ENCODE peak calls at places on chromosomes 3 and 15, in nine cellular contexts. V is A549, Q is stomach, S is testis, M is suprapubic skin, P is endothelial cell of umbilical vein, O is IMR-90, J is ovary, L is transverse colon. C is an unnamed sample.

GRCh38 chr3:194163697-194164096 is 27.7 kb downstream of the HES1 start:
- DNase-seq in Q (no peak), M (no peak), J (no peak), S (no peak), V (no peak), L (no peak), P (no peak), O (no peak), C (no peak)

GRCh38 chr3:96931491-96931890 is 117.1 kb downstream of the EPHA6 start:
- DNase-seq in L (no peak), V (no peak), O (no peak), Q (no peak), P (no peak), S (no peak), M (no peak), J (no peak), C (no peak)

GRCh38 chr3:155075200-155075599 is 4.9 kb upstream of the MME start:
- DNase-seq in S (no peak), J (no peak), V (no peak), Q (no peak), M (no peak), L (no peak), O (no peak), P (no peak), C (no peak)

GRCh38 chr15:68484696-68485400 is 52.9 kb upstream of the ITGA11 start:
- DNase-seq in M (no peak), Q (no peak), L (no peak), V (no peak), S (no peak), P (no peak), O (peak; percentile 59), J (peak; percentile 44), C (no peak)

GRCh38 chr15:54017911-54018310 is 39.7 kb downstream of the UNC13C start:
- DNase-seq in Q (no peak), L (no peak), M (no peak), P (no peak), O (no peak), S (no peak), V (no peak), J (no peak), C (no peak)

GRCh38 chr15:55858661-55859060 is 115.7 kb upstream of the PRTG start:
- DNase-seq in L (no peak), O (peak; percentile 52), P (no peak), S (no peak), Q (no peak), V (no peak), J (no peak), M (no peak), C (no peak)

GRCh38 chr3:185659942-185660921 is 74.1 kb downstream of the SENP2 start:
- DNase-seq in V (peak; percentile 70), J (peak; percentile 77), O (peak; percentile 81), P (peak; percentile 84), L (peak; percentile 82), S (peak; percentile 88), Q (peak; percentile 82), M (no peak), C (peak; percentile 73)

GRCh38 chr15:64247906-64248541 is 85.2 kb upstream of the PPIB start:
- DNase-seq in Q (no peak), L (peak; percentile 31), O (peak; percentile 90), P (peak; percentile 95), V (peak; percentile 90), J (no peak), S (no peak), M (no peak), C (no peak)

GRCh38 chr3:124063168-124063909 is 71.4 kb upstream of the ROPN1 start:
- DNase-seq in P (peak; percentile 16), V (no peak), S (no peak), L (no peak), M (no peak), J (no peak), Q (no peak), O (peak; percentile 60), C (no peak)

GRCh38 chr3:16807441-16807840 is 77.3 kb upstream of the PLCL2 start:
- DNase-seq in S (no peak), M (no peak), V (no peak), Q (no peak), P (peak; percentile 21), L (no peak), O (no peak), J (no peak), C (no peak)

GRCh38 chr3:185678027-185678426 is 91.9 kb downstream of the SENP2 start:
- DNase-seq in P (no peak), O (no peak), L (no peak), J (no peak), Q (no peak), M (no peak), S (no peak), V (no peak), C (no peak)

GRCh38 chr15:39404767-39405173 is 176.1 kb upstream of the THBS1 start:
- DNase-seq in M (no peak), J (no peak), Q (no peak), L (no peak), V (no peak), S (no peak), O (peak; percentile 95), P (no peak), C (no peak)

GRCh38 chr3:101629219-101629618 is 47.7 kb downstream of the ZBTB11 start:
- DNase-seq in V (no peak), J (no peak), L (no peak), S (no peak), O (no peak), M (no peak), P (no peak), Q (no peak), C (no peak)

GRCh38 chr3:183298708-183299153 is 45.7 kb downstream of the B3GNT5 start:
- DNase-seq in L (peak; percentile 22), O (peak; percentile 94), J (no peak), S (no peak), M (peak; percentile 85), V (no peak), Q (no peak), P (no peak), C (peak; percentile 48)

GRCh38 chr3:58151637-58152036 is 59.1 kb downstream of the DNASE1L3 start:
- DNase-seq in V (no peak), P (no peak), J (no peak), Q (no peak), S (peak; percentile 87), O (no peak), L (no peak), M (no peak), C (peak; percentile 82)

GRCh38 chr3:25536668-25537331 is 108.7 kb downstream of the RARB start:
- DNase-seq in M (no peak), Q (no peak), S (no peak), L (no peak), P (no peak), V (no peak), O (no peak), J (no peak), C (no peak)

GRCh38 chr3:173618148-173618547 is 220.6 kb downstream of the NLGN1 start:
- DNase-seq in J (no peak), O (no peak), S (no peak), Q (no peak), M (no peak), L (no peak), P (no peak), V (no peak), C (no peak)

GRCh38 chr3:173624086-173624485 is 226.5 kb downstream of the NLGN1 start:
- DNase-seq in J (no peak), S (no peak), O (no peak), M (no peak), L (no peak), V (no peak), P (no peak), Q (no peak), C (no peak)

GRCh38 chr3:173617490-173617889 is 219.9 kb downstream of the NLGN1 start:
- DNase-seq in S (no peak), L (peak; percentile 21), J (no peak), M (no peak), P (no peak), V (no peak), Q (peak; percentile 36), O (no peak), C (peak; percentile 70)

GRCh38 chr3:173618703-173619102 is 221.2 kb downstream of the NLGN1 start:
- DNase-seq in M (no peak), O (no peak), L (no peak), Q (no peak), V (no peak), S (no peak), J (no peak), P (no peak), C (peak; percentile 28)

GRCh38 chr3:173622156-173622555 is 224.6 kb downstream of the NLGN1 start:
- DNase-seq in P (no peak), L (no peak), Q (no peak), O (peak; percentile 29), J (no peak), V (no peak), S (no peak), M (no peak), C (no peak)
- TF ChIP-seq POLR2A in P (no peak), L (no peak), Q (no peak), O (no peak), J (no peak), V (no peak), S (no peak), M (no peak), C (no peak)

DNA sequence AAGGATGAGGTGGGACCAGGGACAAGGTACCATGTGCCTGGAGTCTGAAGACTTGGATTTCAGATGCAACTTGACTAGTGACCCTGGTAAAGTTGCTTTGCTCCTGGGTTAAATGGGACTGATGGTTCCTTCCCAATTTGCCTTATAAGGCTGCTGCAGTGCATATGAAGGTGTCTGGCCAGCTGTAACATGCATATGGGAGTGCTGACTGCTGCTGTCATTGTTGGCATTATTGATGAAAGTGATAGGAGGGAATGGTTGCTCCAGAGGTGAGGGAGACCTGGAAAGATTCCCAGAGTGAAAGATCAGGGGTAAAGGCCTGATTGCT is 20.5 kb downstream of the CYP8B1 start:
- DNase-seq in J (no peak), V (no peak), Q (no peak), M (no peak), S (no peak), L (no peak), P (no peak), O (no peak), C (no peak)
- H3K27ac ChIP-seq in J (no peak overlapping the region), V (no peak overlapping the region), Q (no peak overlapping the region), M (no peak overlapping the region), S (no peak overlapping the region), L (no peak overlapping the region), P (no peak overlapping the region), O (no peak overlapping the region), C (no peak overlapping the region)

DNA sequence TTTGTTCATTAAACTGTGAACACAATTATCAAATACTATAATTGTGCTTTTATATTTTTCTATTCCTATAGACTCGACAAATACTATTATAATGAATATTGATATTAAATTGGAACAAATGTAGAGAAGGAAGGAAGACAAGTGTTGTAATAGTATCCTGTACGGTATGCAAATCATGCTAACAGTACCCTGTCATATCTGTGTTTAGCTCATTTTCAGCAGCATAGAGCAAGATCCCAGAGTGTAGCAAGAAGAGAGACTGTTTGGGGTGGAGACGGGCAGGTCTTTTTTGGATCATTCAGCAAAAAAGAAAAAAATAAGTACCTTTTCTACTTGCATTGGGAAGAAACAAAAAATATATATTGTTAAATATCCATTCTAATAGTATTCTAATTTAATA is 224.1 kb downstream of the TPRG1 start:
- DNase-seq in S (no peak), O (no peak), V (no peak), Q (no peak), L (no peak), J (no peak), P (no peak), M (no peak), C (no peak)
- H3K9me3 ChIP-seq in S (no peaks in the 10 kb centered on the region), O (no peaks in the 10 kb centered on the region), V (peaks cover under 1% of the 10 kb centered on the region), Q (no peaks in the 10 kb centered on the region), L (no peaks in the 10 kb centered on the region), J (no peaks in the 10 kb centered on the region), P (no peaks in the 10 kb centered on the region), M (no peaks in the 10 kb centered on the region), C (no peaks in the 10 kb centered on the region)

GRCh38 chr3:23945903-23946751 is 1.0 kb downstream of the NR1D2 start:
- DNase-seq in V (peak; percentile 91), Q (peak; percentile 99), P (peak; percentile 98), J (peak; percentile 99), S (peak; percentile 98), O (peak; percentile 93), L (peak; percentile 99), M (peak; percentile 98), C (peak; percentile 99)
- TF ChIP-seq POLR2A in V (no peak), Q (peak; percentile 35), P (no peak), J (peak; percentile 68), S (no peak), O (peak; percentile 60), L (peak; percentile 77), M (no peak), C (peak; percentile 60)